ENCODE peak calls at places on chromosomes 1 and 21, in four cellular contexts. Z is H1, I is GM12878, B is HepG2. T is an unnamed sample.
A peak's percentile ranks its signal among the peaks of the same experiment; 100 is the strongest.

GRCh38 chr1:29673669-29674624 is 437.6 kb downstream of the PTPRU start:
- DNase-seq in B (no peak), I (no peak), Z (no peak), T (no peak)

GRCh38 chr1:201042663-201043461 is 19.3 kb upstream of the KIF21B start:
- DNase-seq in B (peak; percentile 29), I (no peak), Z (peak; percentile 72), T (peak; percentile 85)

GRCh38 chr1:231029841-231030240 is 10.2 kb downstream of the FAM89A start:
- DNase-seq in I (no peak), B (no peak), Z (no peak), T (no peak)

GRCh38 chr1:84913025-84913892 is 20.3 kb upstream of the LPAR3 start:
- DNase-seq in I (no peak), Z (no peak), B (no peak), T (peak; percentile 69)

GRCh38 chr1:180937624-180938225 is 25.0 kb downstream of the KIAA1614 start:
- DNase-seq in I (no peak), Z (no peak), B (no peak), T (no peak)

GRCh38 chr21:39666026-39666425 is 53.3 kb downstream of the B3GALT5 start:
- DNase-seq in B (no peak), I (no peak), Z (no peak), T (no peak)

GRCh38 chr1:175792126-175792525 is 48.7 kb upstream of the TNR start:
- DNase-seq in Z (no peak), B (no peak), I (no peak), T (no peak)

GRCh38 chr21:31586118-31586517 is 73.4 kb upstream of the SOD1 start:
- DNase-seq in B (no peak), Z (no peak), I (no peak), T (no peak)

GRCh38 chr1:40042337-40042736 is 1.8 kb downstream of the CAP1 start:
- DNase-seq in Z (no peak), B (no peak), I (no peak), T (no peak)

GRCh38 chr1:186482661-186483255 is 21.8 kb upstream of the PDC start:
- DNase-seq in Z (peak; percentile 85), B (peak; percentile 47), I (peak; percentile 31), T (peak; percentile 79)
- TF ChIP-seq SP1 in Z (no peak), B (no peak), I (no peak), T (no peak)

GRCh38 chr1:227934476-227935313 is 13.0 kb downstream of the WNT9A start:
- DNase-seq in Z (no peak), B (peak; percentile 27), I (no peak), T (no peak)

GRCh38 chr1:227937531-227938145 is 10.1 kb downstream of the WNT9A start:
- DNase-seq in B (no peak), I (no peak), Z (no peak), T (no peak)

GRCh38 chr1:227938276-227938675 is 9.5 kb downstream of the WNT9A start:
- DNase-seq in I (no peak), Z (no peak), B (no peak), T (no peak)

GRCh38 chr1:227937031-227937430 is 10.7 kb downstream of the WNT9A start:
- DNase-seq in Z (no peak), B (no peak), I (no peak), T (no peak)

DNA sequence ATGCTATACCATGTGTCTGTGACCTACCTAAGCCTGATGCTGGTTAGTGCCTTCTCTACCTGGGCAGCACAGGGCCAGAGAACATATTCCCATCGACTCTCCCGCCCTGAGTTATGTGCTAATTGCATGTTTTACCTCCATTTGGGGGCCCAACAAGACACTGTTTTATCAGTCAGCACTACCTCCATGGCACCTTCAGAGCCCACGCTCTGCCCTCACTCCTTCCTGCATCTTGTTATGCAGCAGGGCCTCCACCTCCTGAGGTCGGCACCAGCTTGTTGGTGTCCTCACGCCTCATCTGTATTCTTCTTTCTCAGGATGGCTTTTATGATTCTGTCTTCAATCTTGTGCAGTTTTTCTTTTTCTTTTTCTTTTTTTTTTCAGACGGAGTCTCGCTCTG is 11.9 kb downstream of the WNT9A start:
- DNase-seq in Z (no peak), I (no peak), B (no peak), T (no peak)
- TF ChIP-seq SUZ12 in Z (no peak), I (no peak), B (no peak), T (no peak)

GRCh38 chr21:43824883-43825609 is 35.7 kb downstream of the RRP1 start:
- DNase-seq in Z (no peak), I (no peak), B (no peak), T (no peak)

GRCh38 chr21:43825936-43826622 is 36.7 kb downstream of the RRP1 start:
- DNase-seq in Z (no peak), B (peak; percentile 33), I (no peak), T (peak; percentile 59)

GRCh38 chr21:43825610-43825935 is 36.2 kb downstream of the RRP1 start:
- DNase-seq in Z (no peak), I (no peak), B (no peak), T (no peak)

GRCh38 chr21:43826623-43826974 is 37.2 kb downstream of the RRP1 start:
- DNase-seq in I (no peak), Z (no peak), B (no peak), T (no peak)

DNA sequence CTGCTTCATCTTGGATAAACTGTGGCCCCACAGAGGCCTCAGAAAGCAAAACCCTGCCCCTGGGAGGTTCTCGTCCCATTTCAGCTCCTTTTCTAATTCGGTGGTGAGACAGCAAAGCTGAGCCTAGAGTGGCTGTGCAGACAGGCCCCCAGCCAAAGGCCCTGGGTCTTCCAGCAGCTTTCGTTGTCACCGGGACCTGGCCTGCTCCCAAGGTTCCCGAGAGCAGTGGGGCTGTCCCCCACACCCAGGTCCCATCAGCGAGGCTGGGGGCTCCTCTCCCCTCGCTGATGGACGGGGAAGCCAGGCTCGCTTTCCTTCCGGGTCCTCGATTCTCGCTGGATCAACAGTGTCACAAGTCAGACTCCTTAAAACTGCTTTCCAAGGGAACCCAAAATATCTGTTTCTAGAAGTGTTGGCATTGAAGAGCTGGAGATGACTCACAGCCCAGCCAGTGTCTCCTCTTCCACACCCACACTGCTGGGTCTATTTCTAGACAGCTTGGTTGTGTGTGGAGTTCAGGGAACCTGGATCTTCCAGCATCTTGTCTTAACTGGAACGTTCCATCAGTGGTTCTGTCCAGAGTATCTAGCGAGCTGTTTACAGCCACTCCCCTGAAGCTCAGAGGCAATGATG is 35.0 kb downstream of the RRP1 start:
- DNase-seq in I (no peak), B (no peak), Z (no peak), T (no peak)
- TF ChIP-seq SP1 in I (no peak), B (no peak), Z (no peak), T (no peak)

DNA sequence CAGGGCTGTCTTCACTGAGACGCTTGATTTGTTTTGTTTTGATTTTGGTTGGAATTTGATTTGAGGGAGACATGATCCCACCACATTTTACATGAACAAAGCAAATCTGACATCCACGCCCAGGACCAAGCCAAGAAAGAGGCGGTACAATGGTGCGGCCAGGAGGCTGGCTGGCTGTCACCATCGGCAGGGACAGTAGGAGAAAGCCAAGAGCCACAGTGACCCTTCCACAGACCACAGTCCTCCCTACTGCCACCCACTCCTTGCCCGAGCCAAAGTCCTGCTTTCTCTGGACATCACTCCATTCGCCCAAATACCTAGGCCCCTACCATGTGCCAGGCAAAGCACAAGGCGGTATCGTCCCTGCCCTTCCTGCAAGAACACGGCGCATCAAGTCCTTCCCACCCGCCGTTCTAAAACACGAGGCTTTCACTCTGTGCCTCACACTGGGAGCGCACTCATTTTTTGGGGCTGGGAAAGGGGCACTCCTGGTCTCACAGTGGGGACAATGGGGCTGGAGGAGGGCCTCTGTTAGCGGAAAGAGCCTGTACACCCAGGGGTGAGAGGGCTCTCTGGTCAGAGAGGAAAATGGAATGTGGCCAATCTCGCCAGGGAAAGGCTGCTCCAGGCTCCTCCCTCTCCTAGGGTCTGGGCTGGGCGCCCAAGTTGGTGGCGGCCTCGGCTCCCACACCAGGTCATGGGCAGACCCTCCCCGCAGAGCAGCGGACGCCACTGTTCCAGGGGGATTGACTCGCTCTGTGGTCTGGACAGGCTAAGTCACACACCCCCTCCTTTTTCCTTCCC is 26.5 kb downstream of the SSBP3 start:
- DNase-seq in Z (no peak), I (no peak), B (no peak), T (no peak)
- TF ChIP-seq SUZ12 in Z (no peak), I (no peak), B (no peak), T (no peak)

GRCh38 chr1:35569956-35570355 is 3.2 kb upstream of the TFAP2E start:
- DNase-seq in Z (no peak), I (no peak), B (no peak), T (no peak)
- TF ChIP-seq SP1 in Z (no peak), I (no peak), B (no peak), T (no peak)

GRCh38 chr1:193013707-193014106 is 45.5 kb downstream of the UCHL5 start:
- DNase-seq in Z (no peak), B (no peak), I (no peak), T (no peak)
- TF ChIP-seq SUZ12 in Z (no peak), B (no peak), I (no peak), T (no peak)

GRCh38 chr1:1021010-1021845 is 1.3 kb downstream of the AGRN start:
- DNase-seq in Z (no peak), B (no peak), I (no peak), T (peak; percentile 35)
- TF ChIP-seq SP1 in Z (no peak), B (no peak), I (no peak), T (no peak)

DNA sequence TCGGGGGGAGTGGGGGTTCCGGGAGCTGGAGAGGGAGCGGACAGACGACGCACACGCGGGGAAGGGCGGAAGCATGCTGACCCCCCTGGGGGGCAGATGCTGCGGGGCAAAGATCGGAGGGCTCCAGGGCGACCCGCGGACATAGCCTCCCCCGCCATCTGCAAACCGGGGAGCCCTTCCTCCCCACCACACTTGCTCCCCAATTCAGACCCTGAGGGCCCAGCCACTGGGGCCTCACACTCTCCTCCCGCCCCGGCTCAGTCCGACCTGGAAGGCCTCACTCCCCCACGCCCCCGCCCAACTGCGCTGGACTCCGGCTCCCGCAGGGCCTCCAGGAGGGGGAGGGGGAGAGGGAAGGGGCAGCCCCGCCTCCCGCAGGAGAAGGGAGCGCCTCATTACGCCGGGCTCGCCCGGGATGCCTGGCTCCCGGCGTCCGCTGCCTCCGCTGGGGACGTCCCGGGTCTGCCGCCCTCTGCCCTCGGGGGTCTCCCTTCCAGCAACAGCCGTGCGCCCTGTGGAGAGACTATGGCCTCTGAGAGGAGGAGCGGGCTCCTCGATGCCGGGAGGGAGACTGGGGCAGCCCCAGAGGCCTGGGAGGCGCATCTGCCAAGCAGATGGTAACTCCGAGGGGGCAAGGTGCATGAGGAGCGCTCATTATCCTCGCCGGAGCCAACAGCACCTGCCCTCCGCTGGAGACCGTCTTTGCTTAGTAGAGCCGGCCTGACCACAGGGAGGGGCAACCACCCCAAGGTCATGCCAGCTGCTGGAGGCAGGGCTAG is 636 bp upstream of the CAMK2N1 start:
- DNase-seq in B (peak; percentile 84), I (no peak), Z (peak; percentile 88), T (peak; percentile 64)
- TF ChIP-seq SUZ12 in B (no peak), I (no peak), Z (no peak), T (no peak)

DNA sequence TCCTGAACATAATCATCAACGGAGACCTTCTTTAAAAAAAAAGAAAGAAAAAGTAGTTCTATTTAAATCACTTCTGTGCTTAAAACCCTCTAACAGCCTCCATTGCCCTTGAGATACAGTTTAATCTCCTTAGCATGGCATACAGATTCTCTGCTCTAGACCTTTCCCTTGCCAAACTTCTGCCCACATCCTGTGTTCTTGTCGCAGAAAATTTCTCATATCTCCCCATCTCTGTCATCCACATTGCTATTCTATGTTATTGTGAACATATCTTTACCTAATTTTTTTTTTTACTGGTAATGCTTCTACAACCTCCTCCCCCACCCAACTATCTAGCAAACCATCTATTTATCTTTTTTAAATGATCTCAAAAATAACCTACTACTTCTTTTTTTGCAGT is 135.7 kb upstream of the PROX1 start:
- DNase-seq in B (no peak), I (no peak), Z (no peak), T (no peak)
- TF ChIP-seq SP1 in B (no peak), I (no peak), Z (no peak), T (no peak)